ENCODE peak calls at places on chromosomes 7 and 10, in seven cellular contexts. One of them, this sample, is unnamed.

GRCh38 chr7:150830957-150831356 is 21.4 kb upstream of the AOC1 start:
- DNase-seq in prostate gland: no peak
- DNase-seq in sigmoid colon: no peak
- DNase-seq in transverse colon: peak
- DNase-seq in HCT116: no peak
- DNase-seq in upper lobe of left lung: no peak
- DNase-seq in vagina: no peak
- DNase-seq in this sample: no peak

GRCh38 chr7:117950601-117951278 is 77.5 kb upstream of the CTTNBP2 start:
- DNase-seq in prostate gland: no peak
- DNase-seq in sigmoid colon: no peak
- DNase-seq in transverse colon: peak
- DNase-seq in HCT116: no peak
- DNase-seq in upper lobe of left lung: no peak
- DNase-seq in vagina: no peak
- DNase-seq in this sample: no peak

GRCh38 chr7:134440067-134440466 is 18.8 kb downstream of the AKR1B1 start:
- DNase-seq in prostate gland: no peak
- DNase-seq in sigmoid colon: no peak
- DNase-seq in transverse colon: no peak
- DNase-seq in HCT116: no peak
- DNase-seq in upper lobe of left lung: no peak
- DNase-seq in vagina: peak
- DNase-seq in this sample: no peak

GRCh38 chr10:133235891-133236321 is 1.7 kb upstream of the VENTX start:
- DNase-seq in prostate gland: no peak
- DNase-seq in sigmoid colon: no peak
- DNase-seq in transverse colon: no peak
- DNase-seq in HCT116: no peak
- DNase-seq in upper lobe of left lung: peak
- DNase-seq in vagina: no peak
- DNase-seq in this sample: no peak

GRCh38 chr10:26448292-26448691 is 10.2 kb downstream of the APBB1IP start:
- DNase-seq in prostate gland: no peak
- DNase-seq in sigmoid colon: no peak
- DNase-seq in transverse colon: no peak
- DNase-seq in HCT116: no peak
- DNase-seq in upper lobe of left lung: no peak
- DNase-seq in vagina: no peak
- DNase-seq in this sample: no peak

GRCh38 chr7:1732072-1732471 is 62.0 kb downstream of the ELFN1 start:
- DNase-seq in prostate gland: no peak
- DNase-seq in sigmoid colon: no peak
- DNase-seq in transverse colon: no peak
- DNase-seq in HCT116: no peak
- DNase-seq in upper lobe of left lung: no peak
- DNase-seq in vagina: no peak
- DNase-seq in this sample: no peak

GRCh38 chr7:22920664-22921063 is 93.3 kb downstream of the HYCC1 start:
- DNase-seq in prostate gland: no peak
- DNase-seq in sigmoid colon: no peak
- DNase-seq in transverse colon: no peak
- DNase-seq in HCT116: no peak
- DNase-seq in upper lobe of left lung: no peak
- DNase-seq in vagina: no peak
- DNase-seq in this sample: no peak

GRCh38 chr7:41977165-41977651 is 259.8 kb downstream of the GLI3 start:
- DNase-seq in prostate gland: no peak
- DNase-seq in sigmoid colon: no peak
- DNase-seq in transverse colon: no peak
- DNase-seq in HCT116: peak
- DNase-seq in upper lobe of left lung: no peak
- DNase-seq in vagina: peak
- DNase-seq in this sample: no peak

GRCh38 chr7:14850039-14850438 is 52.5 kb downstream of the DGKB start:
- DNase-seq in prostate gland: no peak
- DNase-seq in sigmoid colon: no peak
- DNase-seq in transverse colon: no peak
- DNase-seq in HCT116: no peak
- DNase-seq in upper lobe of left lung: no peak
- DNase-seq in vagina: no peak
- DNase-seq in this sample: no peak

GRCh38 chr7:119620769-119621168 is 652.2 kb upstream of the KCND2 start:
- DNase-seq in prostate gland: no peak
- DNase-seq in sigmoid colon: no peak
- DNase-seq in transverse colon: no peak
- DNase-seq in HCT116: no peak
- DNase-seq in upper lobe of left lung: no peak
- DNase-seq in vagina: no peak
- DNase-seq in this sample: no peak

GRCh38 chr10:21368022-21368582 is 157.4 kb downstream of the SKIDA1 start:
- DNase-seq in prostate gland: no peak
- DNase-seq in sigmoid colon: no peak
- DNase-seq in transverse colon: no peak
- DNase-seq in HCT116: no peak
- DNase-seq in upper lobe of left lung: no peak
- DNase-seq in vagina: no peak
- DNase-seq in this sample: no peak

DNA sequence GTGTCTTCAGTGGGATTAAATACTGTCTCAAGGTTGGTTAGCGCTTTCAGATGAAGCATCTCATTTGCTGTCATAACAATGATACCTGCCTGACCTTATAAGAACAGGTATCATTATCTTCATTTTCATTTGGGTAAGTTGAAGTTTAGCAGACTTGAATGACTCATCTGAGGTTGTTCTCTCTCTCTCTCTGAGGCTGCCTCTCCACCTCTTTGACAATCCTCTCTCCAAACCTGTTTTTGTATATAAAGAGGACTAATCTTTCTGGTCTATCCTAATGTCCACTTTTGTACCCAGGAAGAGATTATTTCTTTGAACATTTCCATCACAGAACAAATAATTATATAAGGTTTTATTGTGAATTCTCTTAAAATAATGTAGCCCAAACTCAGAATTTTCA is 291.4 kb downstream of the KLF6 start:
- DNase-seq in prostate gland: no peak
- DNase-seq in sigmoid colon: no peak
- DNase-seq in transverse colon: no peak
- DNase-seq in HCT116: no peak
- DNase-seq in upper lobe of left lung: no peak
- DNase-seq in vagina: no peak
- DNase-seq in this sample: no peak
- TF ChIP-seq CTCF in prostate gland: no peak
- TF ChIP-seq CTCF in sigmoid colon: no peak
- TF ChIP-seq CTCF in transverse colon: no peak
- TF ChIP-seq CTCF in HCT116: no peak
- TF ChIP-seq CTCF in upper lobe of left lung: no peak
- TF ChIP-seq CTCF in vagina: no peak
- TF ChIP-seq CTCF in this sample: no peak

GRCh38 chr7:96310106-96310505 is 11.8 kb downstream of the SLC25A13 start:
- DNase-seq in prostate gland: no peak
- DNase-seq in sigmoid colon: no peak
- DNase-seq in transverse colon: no peak
- DNase-seq in HCT116: no peak
- DNase-seq in upper lobe of left lung: no peak
- DNase-seq in vagina: no peak
- DNase-seq in this sample: no peak

GRCh38 chr7:96313940-96314339 is 8.0 kb downstream of the SLC25A13 start:
- DNase-seq in prostate gland: no peak
- DNase-seq in sigmoid colon: no peak
- DNase-seq in transverse colon: no peak
- DNase-seq in HCT116: no peak
- DNase-seq in upper lobe of left lung: no peak
- DNase-seq in vagina: no peak
- DNase-seq in this sample: no peak

GRCh38 chr7:96314402-96315108 is 7.3 kb downstream of the SLC25A13 start:
- DNase-seq in prostate gland: no peak
- DNase-seq in sigmoid colon: no peak
- DNase-seq in transverse colon: no peak
- DNase-seq in HCT116: no peak
- DNase-seq in upper lobe of left lung: no peak
- DNase-seq in vagina: no peak
- DNase-seq in this sample: no peak

GRCh38 chr7:96312502-96312901 is 9.4 kb downstream of the SLC25A13 start:
- DNase-seq in prostate gland: no peak
- DNase-seq in sigmoid colon: no peak
- DNase-seq in transverse colon: no peak
- DNase-seq in HCT116: no peak
- DNase-seq in upper lobe of left lung: no peak
- DNase-seq in vagina: no peak
- DNase-seq in this sample: no peak

GRCh38 chr7:96311967-96312366 is 9.9 kb downstream of the SLC25A13 start:
- DNase-seq in prostate gland: peak
- DNase-seq in sigmoid colon: peak
- DNase-seq in transverse colon: no peak
- DNase-seq in HCT116: no peak
- DNase-seq in upper lobe of left lung: no peak
- DNase-seq in vagina: no peak
- DNase-seq in this sample: peak
- TF ChIP-seq POLR2AphosphoS5 in prostate gland: no peak
- TF ChIP-seq POLR2AphosphoS5 in sigmoid colon: no peak
- TF ChIP-seq POLR2AphosphoS5 in transverse colon: no peak
- TF ChIP-seq POLR2AphosphoS5 in HCT116: no peak
- TF ChIP-seq POLR2AphosphoS5 in upper lobe of left lung: no peak
- TF ChIP-seq POLR2AphosphoS5 in vagina: peak
- TF ChIP-seq POLR2AphosphoS5 in this sample: no peak

GRCh38 chr7:92609921-92610518 is 19.8 kb upstream of the FAM133B start:
- DNase-seq in prostate gland: no peak
- DNase-seq in sigmoid colon: no peak
- DNase-seq in transverse colon: no peak
- DNase-seq in HCT116: no peak
- DNase-seq in upper lobe of left lung: no peak
- DNase-seq in vagina: no peak
- DNase-seq in this sample: no peak

GRCh38 chr7:92602352-92603088 is 12.3 kb upstream of the FAM133B start:
- DNase-seq in prostate gland: no peak
- DNase-seq in sigmoid colon: no peak
- DNase-seq in transverse colon: no peak
- DNase-seq in HCT116: no peak
- DNase-seq in upper lobe of left lung: no peak
- DNase-seq in vagina: no peak
- DNase-seq in this sample: no peak

GRCh38 chr7:92608380-92609322 is 18.5 kb upstream of the FAM133B start:
- DNase-seq in prostate gland: no peak
- DNase-seq in sigmoid colon: no peak
- DNase-seq in transverse colon: no peak
- DNase-seq in HCT116: no peak
- DNase-seq in upper lobe of left lung: peak
- DNase-seq in vagina: no peak
- DNase-seq in this sample: no peak

GRCh38 chr7:92603089-92603445 is 12.9 kb upstream of the FAM133B start:
- DNase-seq in prostate gland: no peak
- DNase-seq in sigmoid colon: no peak
- DNase-seq in transverse colon: no peak
- DNase-seq in HCT116: no peak
- DNase-seq in upper lobe of left lung: no peak
- DNase-seq in vagina: no peak
- DNase-seq in this sample: no peak

GRCh38 chr7:92606985-92607384 is 16.8 kb upstream of the FAM133B start:
- DNase-seq in prostate gland: no peak
- DNase-seq in sigmoid colon: no peak
- DNase-seq in transverse colon: no peak
- DNase-seq in HCT116: no peak
- DNase-seq in upper lobe of left lung: no peak
- DNase-seq in vagina: no peak
- DNase-seq in this sample: no peak
- TF ChIP-seq POLR2A in prostate gland: no peak
- TF ChIP-seq POLR2A in sigmoid colon: no peak
- TF ChIP-seq POLR2A in transverse colon: no peak
- TF ChIP-seq POLR2A in HCT116: no peak
- TF ChIP-seq POLR2A in upper lobe of left lung: no peak
- TF ChIP-seq POLR2A in vagina: no peak
- TF ChIP-seq POLR2A in this sample: no peak

GRCh38 chr7:101624246-101625000 is 4.7 kb downstream of the MYL10 start:
- DNase-seq in prostate gland: no peak
- DNase-seq in sigmoid colon: no peak
- DNase-seq in transverse colon: no peak
- DNase-seq in HCT116: no peak
- DNase-seq in upper lobe of left lung: peak
- DNase-seq in vagina: no peak
- DNase-seq in this sample: no peak

GRCh38 chr7:101622609-101623178 is 6.4 kb downstream of the MYL10 start:
- DNase-seq in prostate gland: no peak
- DNase-seq in sigmoid colon: no peak
- DNase-seq in transverse colon: no peak
- DNase-seq in HCT116: no peak
- DNase-seq in upper lobe of left lung: peak
- DNase-seq in vagina: no peak
- DNase-seq in this sample: no peak

GRCh38 chr7:101626758-101627157 is 2.3 kb downstream of the MYL10 start:
- DNase-seq in prostate gland: no peak
- DNase-seq in sigmoid colon: no peak
- DNase-seq in transverse colon: no peak
- DNase-seq in HCT116: no peak
- DNase-seq in upper lobe of left lung: no peak
- DNase-seq in vagina: no peak
- DNase-seq in this sample: no peak

GRCh38 chr7:101626069-101626671 is 2.9 kb downstream of the MYL10 start:
- DNase-seq in prostate gland: no peak
- DNase-seq in sigmoid colon: no peak
- DNase-seq in transverse colon: no peak
- DNase-seq in HCT116: no peak
- DNase-seq in upper lobe of left lung: peak
- DNase-seq in vagina: no peak
- DNase-seq in this sample: no peak

DNA sequence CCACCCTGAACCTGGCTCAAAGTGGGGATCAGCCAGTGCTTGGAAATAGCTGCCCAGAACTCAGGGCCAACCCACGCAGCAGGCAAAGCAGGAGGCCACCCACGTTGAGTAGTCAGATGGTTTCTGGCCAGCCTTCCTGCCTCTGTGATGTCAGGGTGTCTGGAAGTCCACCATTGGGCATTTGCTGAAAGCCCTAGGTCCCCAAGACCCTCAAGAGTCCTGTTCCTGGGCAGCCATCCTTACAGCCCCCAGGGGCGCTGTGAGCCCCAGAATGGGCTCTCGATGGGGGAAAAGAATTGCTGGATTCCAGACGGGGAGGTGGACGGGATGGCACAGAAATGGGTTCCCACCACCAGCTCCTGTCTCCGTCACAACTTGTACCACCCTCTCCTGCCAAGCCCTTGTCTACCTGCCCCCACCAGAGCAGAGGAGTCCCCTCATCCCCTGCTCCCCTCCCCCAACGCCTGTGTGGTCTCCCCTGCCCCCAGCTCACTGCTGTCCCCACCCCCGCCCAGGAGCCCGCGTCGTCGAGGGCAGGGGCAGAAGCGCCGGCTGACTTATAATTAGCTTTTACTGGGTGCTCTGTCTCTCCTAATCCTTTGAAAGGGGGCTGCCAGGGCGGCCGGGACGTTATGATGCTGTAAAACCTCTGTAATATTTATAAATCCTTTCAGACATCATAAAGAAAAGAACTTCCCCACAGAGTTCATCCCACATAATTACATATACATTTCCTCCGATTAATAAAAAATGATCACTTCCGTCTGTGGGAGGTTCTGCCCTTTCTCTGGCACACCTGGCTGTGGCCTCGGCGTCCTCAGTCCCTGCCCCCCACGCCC is 3.8 kb downstream of the MYL10 start:
- DNase-seq in prostate gland: no peak
- DNase-seq in sigmoid colon: no peak
- DNase-seq in transverse colon: no peak
- DNase-seq in HCT116: no peak
- DNase-seq in upper lobe of left lung: no peak
- DNase-seq in vagina: no peak
- DNase-seq in this sample: no peak
- TF ChIP-seq CTCF in prostate gland: no peak
- TF ChIP-seq CTCF in sigmoid colon: no peak
- TF ChIP-seq CTCF in transverse colon: no peak
- TF ChIP-seq CTCF in HCT116: no peak
- TF ChIP-seq CTCF in upper lobe of left lung: no peak
- TF ChIP-seq CTCF in vagina: no peak
- TF ChIP-seq CTCF in this sample: no peak

GRCh38 chr10:96666738-96667137 is 53.6 kb downstream of the PIK3AP1 start:
- DNase-seq in prostate gland: no peak
- DNase-seq in sigmoid colon: no peak
- DNase-seq in transverse colon: no peak
- DNase-seq in HCT116: no peak
- DNase-seq in upper lobe of left lung: no peak
- DNase-seq in vagina: no peak
- DNase-seq in this sample: no peak
- TF ChIP-seq POLR2AphosphoS5 in prostate gland: no peak
- TF ChIP-seq POLR2AphosphoS5 in sigmoid colon: no peak
- TF ChIP-seq POLR2AphosphoS5 in transverse colon: no peak
- TF ChIP-seq POLR2AphosphoS5 in HCT116: no peak
- TF ChIP-seq POLR2AphosphoS5 in upper lobe of left lung: no peak
- TF ChIP-seq POLR2AphosphoS5 in vagina: no peak
- TF ChIP-seq POLR2AphosphoS5 in this sample: no peak

This sample was measured in stomach.